ENCODE peak calls at places on chromosomes 16 and 17, in ten cellular contexts. X is breast epithelium, J is A549, T is transverse colon, N is esophagus squamous epithelium, G is heart left ventricle, M is uterus, V is gastrocnemius medialis, A is adrenal gland, L is Peyer's patch. K is an unnamed sample.

GRCh38 chr16:75250809-75251279 is 580 bp downstream of the BCAR1 start:
- DNase-seq in T (peak; percentile 77), L (peak; percentile 88), V (no peak), J (peak; percentile 91), G (no peak), M (peak; percentile 35), A (no peak), X (no peak), N (no peak), K (no peak)

GRCh38 chr16:79192904-79193303 is 407.6 kb downstream of the MAF start:
- DNase-seq in A (no peak), M (no peak), X (no peak), V (no peak), L (no peak), G (no peak), T (no peak), N (no peak), J (no peak), K (no peak)

GRCh38 chr17:51475650-51476221 is 215.4 kb downstream of the UTP18 start:
- DNase-seq in A (no peak), X (no peak), L (no peak), M (no peak), J (no peak), G (no peak), T (no peak), V (no peak), N (no peak), K (no peak)

GRCh38 chr17:50260501-50260911 is 13.8 kb upstream of the TMEM92 start:
- DNase-seq in X (peak; percentile 13), A (peak; percentile 31), M (peak; percentile 23), V (no peak), N (no peak), L (no peak), G (no peak), T (no peak), J (no peak), K (no peak)

GRCh38 chr16:81469710-81470481 is 25.3 kb downstream of the CMIP start:
- DNase-seq in T (no peak), V (no peak), X (no peak), A (no peak), L (no peak), M (no peak), N (no peak), G (no peak), J (no peak), K (no peak)

GRCh38 chr17:70906808-70907207 is 737.5 kb downstream of the KCNJ2 start:
- DNase-seq in V (no peak), A (no peak), L (no peak), M (no peak), J (no peak), G (no peak), X (no peak), T (no peak), N (no peak), K (no peak)

GRCh38 chr17:81037783-81038733 is 3.1 kb downstream of the BAIAP2 start:
- DNase-seq in L (no peak), N (no peak), X (no peak), T (no peak), V (no peak), A (peak; percentile 79), G (no peak), M (no peak), J (no peak), K (peak; percentile 56)

GRCh38 chr16:68450741-68451140 is 2.4 kb upstream of the SMPD3 start:
- DNase-seq in T (no peak), A (no peak), M (no peak), L (no peak), V (no peak), X (no peak), J (no peak), G (no peak), N (no peak), K (no peak)

GRCh38 chr16:30944352-30944751 is 4.5 kb upstream of the ORAI3 start:
- DNase-seq in M (no peak), N (no peak), J (no peak), V (no peak), G (no peak), L (no peak), A (no peak), X (no peak), T (no peak), K (no peak)

GRCh38 chr16:87924937-87925670 is 11.2 kb downstream of the CA5A start:
- DNase-seq in T (no peak), V (peak; percentile 38), L (no peak), J (no peak), X (peak; percentile 77), A (peak; percentile 85), M (no peak), G (no peak), N (no peak), K (no peak)

GRCh38 chr16:67177743-67178699 is 5.7 kb downstream of the MATCAP1 start:
- DNase-seq in L (peak; percentile 92), X (peak; percentile 82), J (peak; percentile 57), M (no peak), A (peak; percentile 86), V (no peak), T (peak; percentile 87), G (no peak), N (no peak), K (peak; percentile 65)

GRCh38 chr16:53043986-53044571 is 8.6 kb downstream of the CHD9NB start:
- DNase-seq in T (peak; percentile 46), J (no peak), V (no peak), X (peak; percentile 64), L (no peak), G (no peak), A (no peak), N (no peak), M (no peak), K (no peak)
- TF ChIP-seq POLR2A in T (no peak), J (no peak), V (no peak), X (no peak), L (no peak), G (no peak), A (no peak), N (no peak), M (no peak), K (no peak)

GRCh38 chr16:5379948-5380347 is 282.4 kb upstream of the EEF2KMT start:
- DNase-seq in G (no peak), M (no peak), T (no peak), X (no peak), V (no peak), L (no peak), A (no peak), J (no peak), N (no peak), K (no peak)
- H3K9me3 ChIP-seq in G (peaks cover 2% of the 10 kb centered on the region), M (no peaks in the 10 kb centered on the region), T (no peaks in the 10 kb centered on the region), X (no peaks in the 10 kb centered on the region), V (no peaks in the 10 kb centered on the region), L (no peaks in the 10 kb centered on the region), A (no peaks in the 10 kb centered on the region), J (no peaks in the 10 kb centered on the region), N (no peaks in the 10 kb centered on the region), K (no peaks in the 10 kb centered on the region)

GRCh38 chr16:2689968-2690830 is 7.9 kb downstream of the KCTD5 start:
- DNase-seq in M (no peak), J (no peak), V (no peak), A (no peak), G (no peak), L (no peak), T (no peak), X (no peak), N (no peak), K (no peak)

GRCh38 chr16:2690852-2691251 is 8.5 kb downstream of the KCTD5 start:
- DNase-seq in T (no peak), G (no peak), M (no peak), X (no peak), J (no peak), N (no peak), A (no peak), L (no peak), V (no peak), K (no peak)

GRCh38 chr16:2691491-2692248 is 9.3 kb downstream of the KCTD5 start:
- DNase-seq in X (no peak), V (peak; percentile 47), G (peak; percentile 55), M (no peak), N (no peak), A (peak; percentile 88), L (no peak), T (no peak), J (no peak), K (peak; percentile 69)

GRCh38 chr16:2692948-2693651 is 10.8 kb downstream of the KCTD5 start:
- DNase-seq in J (no peak), V (peak; percentile 24), M (no peak), N (no peak), A (no peak), G (no peak), X (no peak), L (no peak), T (peak; percentile 36), K (peak; percentile 53)

DNA sequence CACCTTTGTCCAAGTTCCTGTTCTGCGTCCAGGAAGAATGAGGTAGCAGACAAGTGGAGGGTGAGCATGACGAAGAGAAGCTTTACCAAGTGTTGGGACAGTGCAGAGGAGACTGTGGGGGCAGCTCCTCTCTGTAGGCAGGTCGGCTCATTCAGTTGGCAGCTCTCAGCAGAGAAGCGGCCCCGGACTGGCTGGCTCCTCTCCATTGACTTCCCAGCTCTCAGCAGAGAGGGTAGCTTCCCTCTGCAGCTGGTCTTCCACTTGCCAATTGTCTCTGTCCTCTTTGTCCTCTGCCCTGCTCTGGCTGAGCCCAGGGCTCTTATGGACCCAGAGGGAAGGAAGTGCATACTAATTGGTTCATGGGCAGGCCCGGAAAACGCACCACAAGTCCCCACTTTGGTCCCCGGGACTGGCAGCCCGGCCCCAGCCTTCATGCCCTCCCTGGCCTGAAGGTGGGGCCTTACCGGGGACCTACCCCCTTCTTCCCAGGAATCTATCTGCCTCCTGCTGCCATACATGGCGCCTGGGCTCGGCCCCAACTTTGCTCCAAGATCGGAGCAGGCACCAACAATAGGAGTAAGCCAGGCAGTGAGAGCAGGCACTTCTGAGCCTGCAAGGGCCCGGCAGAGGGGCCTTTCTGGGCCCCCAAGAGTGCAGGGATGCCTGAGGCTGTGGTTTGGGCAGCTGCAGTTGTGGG is 10.1 kb downstream of the KCTD5 start:
- DNase-seq in G (peak; percentile 64), V (peak; percentile 20), J (no peak), N (no peak), T (no peak), X (no peak), L (no peak), M (no peak), A (peak; percentile 74), K (peak; percentile 79)
- H3K4me3 ChIP-seq in G (no peak overlapping the region), V (peak overlapping the region; percentile 5), J (no peak overlapping the region), N (no peak overlapping the region), T (no peak overlapping the region), X (no peak overlapping the region), L (no peak overlapping the region), M (no peak overlapping the region), A (no peak overlapping the region), K (no peak overlapping the region)

DNA sequence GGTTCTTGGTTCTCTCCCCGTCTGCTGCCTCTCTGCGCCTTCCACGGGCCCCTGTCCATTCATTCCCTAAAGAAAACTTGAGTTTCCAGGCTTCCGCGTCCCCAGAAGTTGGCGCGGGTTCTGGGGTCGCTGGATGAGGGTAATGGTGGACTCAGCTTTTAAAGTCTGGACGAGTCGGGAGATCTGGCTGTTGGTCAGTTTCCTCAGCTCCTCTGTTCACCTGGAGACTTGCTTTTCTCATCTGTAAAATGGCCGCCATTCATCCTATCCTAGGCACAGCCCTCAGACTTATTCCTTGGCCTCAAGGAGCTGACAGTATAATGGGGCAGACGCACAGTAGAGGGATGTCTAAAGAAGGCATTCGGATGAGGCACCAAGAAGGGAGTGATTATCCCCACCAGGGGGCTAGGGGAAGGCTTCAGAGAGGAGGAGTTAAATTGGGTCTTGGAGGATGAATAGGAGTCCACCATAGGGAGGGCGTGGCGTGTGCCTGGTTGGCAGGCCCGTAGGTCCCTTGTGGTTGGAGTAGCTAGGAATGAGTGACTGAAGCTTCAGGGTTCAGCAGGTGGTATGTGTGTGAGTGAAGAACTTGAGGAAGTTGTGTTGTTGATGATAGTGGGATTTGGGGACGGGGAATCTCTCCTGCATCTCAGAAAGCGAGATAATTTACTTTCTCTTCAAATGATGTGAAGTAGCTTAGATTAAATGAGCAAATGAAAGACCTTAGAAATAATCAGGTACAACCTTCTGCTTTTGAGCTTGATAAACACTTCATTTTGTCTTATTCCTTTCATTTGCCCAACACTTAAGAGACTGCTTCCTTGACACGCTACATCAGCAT is 655 bp downstream of the VPS35L start:
- DNase-seq in J (peak; percentile 41), L (no peak), N (no peak), M (peak; percentile 19), A (no peak), T (peak; percentile 11), G (no peak), V (no peak), X (no peak), K (peak; percentile 46)
- TF ChIP-seq POLR2A in J (no peak), L (no peak), N (no peak), M (no peak), A (no peak), T (no peak), G (no peak), V (no peak), X (no peak), K (no peak)

K was measured in testis.